ENCODE peak calls at places on chromosomes 6 and 20, in four cellular contexts. E, C, U and X are unnamed samples.

GRCh38 chr6:148309301-148309700 is 33.3 kb upstream of the SASH1 start:
- DNase-seq in E (no peak), U (no peak), C (no peak), X (no peak)

GRCh38 chr6:145814035-145814500 is 527 bp downstream of the FBXO30 start:
- DNase-seq in U (no peak), E (peak), C (no peak), X (peak)

GRCh38 chr6:163260911-163261310 is 153.6 kb upstream of the QKI start:
- DNase-seq in E (no peak), C (no peak), U (no peak), X (no peak)

GRCh38 chr20:59958626-59959025 is 403 bp downstream of the CDH26 start:
- DNase-seq in E (no peak), C (no peak), U (no peak), X (peak)

GRCh38 chr6:37097335-37097734 is 72.6 kb upstream of the PIM1 start:
- DNase-seq in U (no peak), E (no peak), C (no peak), X (no peak)

GRCh38 chr6:101178748-101179147 is 214.8 kb upstream of the GRIK2 start:
- DNase-seq in E (no peak), C (no peak), U (no peak), X (no peak)

GRCh38 chr20:16944753-16945152 is 196.6 kb downstream of the OTOR start:
- DNase-seq in E (no peak), C (no peak), U (no peak), X (no peak)

GRCh38 chr6:36685198-36685919 is 6.8 kb downstream of the CDKN1A start:
- DNase-seq in E (no peak), U (no peak), C (no peak), X (no peak)

GRCh38 chr6:33164176-33164575 is 28.1 kb downstream of the COL11A2 start:
- DNase-seq in U (no peak), C (peak), E (no peak), X (no peak)

GRCh38 chr6:100347901-100348550 is 116.7 kb downstream of the SIM1 start:
- DNase-seq in E (no peak), C (no peak), U (no peak), X (no peak)

GRCh38 chr6:11329841-11330765 is 97.6 kb upstream of the NEDD9 start:
- DNase-seq in U (no peak), C (no peak), E (no peak), X (no peak)

GRCh38 chr6:45072673-45073072 is 255.5 kb upstream of the RUNX2 start:
- DNase-seq in C (no peak), U (no peak), E (no peak), X (no peak)

GRCh38 chr6:123805921-123806320 is 2.3 kb downstream of the NKAIN2 start:
- DNase-seq in E (no peak), U (no peak), C (no peak), X (no peak)

GRCh38 chr20:32943490-32944052 is 60.7 kb downstream of the SUN5 start:
- DNase-seq in C (no peak), U (peak), E (no peak), X (no peak)

GRCh38 chr6:24064106-24064505 is 61.9 kb upstream of the NRSN1 start:
- DNase-seq in U (no peak), C (no peak), E (peak), X (peak)
- TF ChIP-seq JUN in U (no peak), C (no peak), E (no peak), X (no peak)

GRCh38 chr6:138821519-138821918 is 25.6 kb downstream of the ECT2L start:
- DNase-seq in U (no peak), E (no peak), C (no peak), X (no peak)
- TF ChIP-seq JUN in U (no peak), E (no peak), C (no peak), X (no peak)

DNA sequence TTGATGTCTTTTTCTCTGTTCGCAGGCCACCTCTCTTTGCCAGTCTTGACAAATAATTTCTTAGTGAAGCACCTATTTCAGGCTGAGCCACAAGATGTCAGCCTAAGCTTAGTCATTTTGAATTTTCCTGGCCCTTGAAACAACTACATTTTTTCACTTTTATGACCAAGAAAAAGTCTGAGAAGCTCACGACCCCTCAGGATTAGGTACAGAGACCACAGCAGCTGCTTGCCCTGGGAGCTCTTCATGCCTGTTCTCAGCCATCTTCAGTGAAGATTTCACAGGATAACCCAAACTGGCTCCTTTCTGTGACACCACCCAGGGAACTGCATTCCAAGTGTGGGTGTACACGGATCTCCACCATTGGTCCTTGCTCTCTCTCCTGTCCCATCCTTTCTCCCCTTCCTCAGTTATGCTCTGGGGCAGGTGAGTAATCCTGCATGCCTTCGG is 38.4 kb upstream of the SPTLC3 start:
- DNase-seq in C (no peak), E (peak), U (no peak), X (no peak)
- TF ChIP-seq JUN in C (no peak), E (no peak), U (no peak), X (no peak)

DNA sequence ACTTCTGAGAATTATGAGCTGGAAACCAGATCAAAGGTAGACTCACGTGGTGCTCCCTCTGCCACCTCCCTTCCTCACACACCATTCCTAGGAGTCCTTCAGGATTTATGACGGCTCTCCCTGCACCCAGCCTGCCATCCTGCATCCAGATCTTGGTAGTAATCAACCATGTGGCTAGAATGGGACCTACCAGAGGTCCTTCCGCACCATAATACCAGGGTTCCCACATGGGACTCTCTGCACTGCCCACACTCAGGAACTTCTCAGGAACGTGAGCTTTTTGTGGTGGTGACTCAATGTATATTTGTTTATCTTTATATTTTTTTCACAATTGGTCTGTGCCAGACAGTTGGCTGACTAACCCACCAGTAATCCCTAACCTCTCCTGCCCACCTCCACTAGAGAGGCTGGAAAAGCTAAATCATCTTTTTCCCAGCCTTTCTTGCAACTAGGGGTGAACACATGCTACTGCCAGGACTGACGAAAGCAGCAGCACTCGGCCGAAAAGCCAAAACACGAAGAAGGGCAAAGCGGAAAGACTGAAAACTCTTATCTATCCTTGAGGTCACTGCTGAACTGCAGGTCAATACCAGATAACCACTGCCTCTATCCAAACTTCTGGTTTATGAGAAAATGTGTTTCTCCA is 113.0 kb downstream of the TRERF1 start:
- DNase-seq in U (no peak), C (no peak), E (peak), X (no peak)
- TF ChIP-seq JUN in U (no peak), C (no peak), E (peak), X (no peak)

GRCh38 chr6:159988983-159989454 is 20.1 kb downstream of the IGF2R start:
- DNase-seq in U (no peak), C (peak), E (no peak), X (no peak)
- TF ChIP-seq JUN in U (no peak), C (peak), E (no peak), X (no peak)

DNA sequence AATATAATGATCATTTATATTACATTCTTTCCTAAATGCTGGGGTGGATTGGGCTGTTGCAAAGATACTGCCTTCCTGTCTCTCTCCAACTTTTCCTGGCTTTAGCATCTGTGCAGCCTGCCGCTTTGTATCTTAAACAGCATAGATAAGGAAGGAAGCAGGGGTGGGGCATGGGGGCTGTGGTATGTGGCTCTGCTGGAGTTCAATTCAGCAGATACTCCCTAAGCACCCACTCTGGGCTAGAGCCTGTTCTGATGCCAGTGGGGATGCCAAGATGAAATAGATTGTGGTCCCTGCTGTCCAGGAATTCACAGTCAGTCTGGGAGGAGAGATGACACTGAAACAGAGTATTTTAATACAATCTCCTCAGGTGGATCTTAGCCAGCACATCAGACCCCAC is 56.8 kb downstream of the EIF2S2 start:
- DNase-seq in E (no peak), C (no peak), U (no peak), X (no peak)
- TF ChIP-seq JUN in E (no peak), C (no peak), U (no peak), X (no peak)

DNA sequence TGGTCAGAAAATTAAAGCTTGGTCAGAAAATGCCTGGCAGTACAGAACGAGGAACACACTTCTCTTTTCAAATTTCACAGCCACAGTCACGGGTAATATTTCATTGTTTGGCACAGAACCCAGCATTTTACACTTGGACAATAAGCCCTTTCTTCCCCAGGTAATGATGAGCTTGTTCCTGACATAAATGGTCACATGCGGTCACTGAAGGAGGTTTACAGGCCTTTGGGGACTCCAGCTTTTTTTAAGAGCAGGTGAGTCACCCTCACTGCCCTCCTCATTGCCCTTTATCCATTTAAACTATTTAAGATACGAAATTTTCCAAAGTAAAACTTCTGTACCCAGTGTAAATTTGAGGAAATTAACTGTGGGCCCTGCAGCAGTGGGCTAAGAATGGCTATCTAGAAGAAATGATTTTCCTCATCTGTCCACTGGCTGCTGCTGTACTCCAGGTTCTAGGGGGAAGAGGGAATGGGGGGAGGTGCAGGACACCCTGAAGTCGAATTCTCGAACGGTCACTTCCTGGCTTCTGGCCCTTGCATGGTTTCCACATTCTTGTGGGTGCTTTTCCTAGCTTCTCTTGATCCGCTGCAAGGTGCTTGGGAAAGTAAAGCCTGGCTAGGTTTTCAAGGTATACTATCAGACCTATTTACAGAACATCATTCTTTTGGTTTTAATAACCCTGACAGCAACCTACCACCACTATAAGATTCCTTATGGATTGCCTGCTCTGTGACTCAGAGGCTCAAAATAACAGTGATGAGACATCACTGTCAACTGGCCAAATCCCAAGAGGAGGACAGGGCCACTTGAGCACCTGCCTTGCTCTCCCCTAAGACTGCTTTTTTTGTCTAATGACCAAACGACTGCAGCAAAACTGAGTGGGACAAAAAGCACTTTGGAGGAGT is 75.8 kb downstream of the PREP start:
- DNase-seq in E (peak), C (no peak), U (no peak), X (no peak)
- TF ChIP-seq JUN in E (no peak), C (no peak), U (no peak), X (no peak)

GRCh38 chr20:10449270-10449669 is 14.2 kb downstream of the SLX4IP start:
- DNase-seq in E (no peak), U (no peak), C (no peak), X (no peak)

GRCh38 chr20:10454135-10454750 is 19.1 kb downstream of the SLX4IP start:
- DNase-seq in E (no peak), C (no peak), U (no peak), X (no peak)

GRCh38 chr20:10448270-10449156 is 13.4 kb downstream of the SLX4IP start:
- DNase-seq in C (no peak), E (no peak), U (no peak), X (no peak)

GRCh38 chr20:10453241-10453640 is 18.1 kb downstream of the SLX4IP start:
- DNase-seq in C (no peak), E (no peak), U (no peak), X (no peak)
- TF ChIP-seq JUN in C (no peak), E (no peak), U (no peak), X (no peak)

GRCh38 chr6:90025418-90026089 is 131.3 kb downstream of the GJA10 start:
- DNase-seq in E (peak), C (no peak), U (no peak), X (no peak)
- TF ChIP-seq JUN in E (no peak), C (no peak), U (no peak), X (no peak)